ENCODE peak calls at places on chromosomes 6 and 20, in five cellular contexts. U is HEK293T; F is astrocyte of the spinal cord; K is effector memory CD4-positive, alpha-beta T cell; H is GM20000. B is an unnamed sample.

GRCh38 chr6:167917755-167918154 is 79.7 kb upstream of the KIF25 start:
- DNase-seq in U (no peak), F (no peak), K (no peak), H (no peak), B (no peak)

GRCh38 chr6:24193364-24193763 is 67.3 kb downstream of the NRSN1 start:
- DNase-seq in U (no peak), F (no peak), K (no peak), H (no peak), B (no peak)

GRCh38 chr20:61024390-61024789 is 227.7 kb upstream of the CDH4 start:
- DNase-seq in U (no peak), F (no peak), K (no peak), H (no peak), B (no peak)

GRCh38 chr20:12715371-12715770 is 293.4 kb upstream of the SPTLC3 start:
- DNase-seq in U (no peak), F (no peak), K (no peak), H (no peak), B (no peak)

GRCh38 chr20:2652724-2653510 is 485 bp downstream of the NOP56 start:
- DNase-seq in U (peak; percentile 45), F (peak; percentile 22), K (no peak), H (peak; percentile 65), B (no peak)

GRCh38 chr6:124197148-124197547 is 393.5 kb downstream of the NKAIN2 start:
- DNase-seq in U (no peak), F (no peak), K (no peak), H (no peak), B (no peak)

GRCh38 chr6:13390658-13391057 is 62.3 kb upstream of the TBC1D7 start:
- DNase-seq in U (no peak), F (no peak), K (no peak), H (no peak), B (no peak)

GRCh38 chr6:2768125-2768524 is 2.9 kb downstream of the WRNIP1 start:
- DNase-seq in U (no peak), F (no peak), K (no peak), H (no peak), B (no peak)

GRCh38 chr6:38110407-38111025 is 291.0 kb downstream of the ZFAND3 start:
- DNase-seq in U (no peak), F (no peak), K (no peak), H (no peak), B (no peak)

GRCh38 chr6:112717856-112718255 is 370.7 kb downstream of the RFPL4B start:
- DNase-seq in U (no peak), F (no peak), K (no peak), H (no peak), B (no peak)

GRCh38 chr6:109961666-109962065 is 16.4 kb upstream of the GPR6 start:
- DNase-seq in U (no peak), F (peak; percentile 70), K (no peak), H (no peak), B (no peak)

GRCh38 chr6:1746919-1747460 is 137.3 kb downstream of the FOXC1 start:
- DNase-seq in U (no peak), F (no peak), K (no peak), H (no peak), B (no peak)

GRCh38 chr6:38671885-38672467 is 31.0 kb downstream of the GLO1 start:
- DNase-seq in U (peak; percentile 63), F (peak; percentile 63), K (no peak), H (peak; percentile 70), B (no peak)

GRCh38 chr20:58691773-58692578 is 624 bp upstream of the NPEPL1 start:
- DNase-seq in U (no peak), F (no peak), K (no peak), H (no peak), B (no peak)

GRCh38 chr20:58792426-58792825 is 58.3 kb downstream of the GNAS-AS1 start:
- DNase-seq in U (no peak), F (no peak), K (no peak), H (no peak), B (no peak)

GRCh38 chr6:85460951-85461805 is 11.3 kb downstream of the NT5E start:
- DNase-seq in U (no peak), F (peak; percentile 66), K (no peak), H (peak; percentile 60), B (no peak)

GRCh38 chr20:43731469-43731868 is 4.7 kb upstream of the GTSF1L start:
- DNase-seq in U (no peak), F (peak; percentile 75), K (no peak), H (no peak), B (no peak)

GRCh38 chr6:144181639-144182038 is 31.3 kb downstream of the STX11 start:
- DNase-seq in U (no peak), F (no peak), K (no peak), H (no peak), B (no peak)

GRCh38 chr6:157533397-157533814 is 152.4 kb downstream of the ZDHHC14 start:
- DNase-seq in U (no peak), F (no peak), K (no peak), H (no peak), B (no peak)

GRCh38 chr20:17819395-17820093 is 119.8 kb downstream of the BANF2 start:
- DNase-seq in U (no peak), F (no peak), K (no peak), H (no peak), B (no peak)

GRCh38 chr6:134453792-134454510 is 136.0 kb upstream of the SGK1 start:
- DNase-seq in U (no peak), F (no peak), K (no peak), H (no peak), B (no peak)

GRCh38 chr6:124927806-124928205 is 34.4 kb upstream of the RNF217 start:
- DNase-seq in U (no peak), F (peak; percentile 75), K (no peak), H (no peak), B (no peak)

GRCh38 chr6:100088009-100088408 is 94.0 kb upstream of the MCHR2 start:
- DNase-seq in U (no peak), F (peak; percentile 79), K (no peak), H (no peak), B (no peak)

GRCh38 chr6:5036309-5036708 is 32.5 kb upstream of the RPP40 start:
- DNase-seq in U (no peak), F (peak; percentile 29), K (no peak), H (no peak), B (no peak)

GRCh38 chr6:56888687-56889086 is 66.2 kb upstream of the BEND6 start:
- DNase-seq in U (no peak), F (no peak), K (no peak), H (no peak), B (no peak)